ENCODE peak calls at places on chromosomes 4 and X, in four cellular contexts. H is trophoblast cell, F is IMR-90, C is mesenchymal stem cell. J is an unnamed sample.

GRCh38 chrX:132045456-132045855 is 22.4 kb downstream of the STK26 start:
- DNase-seq in H (no peak), C (peak), F (no peak), J (no peak)

GRCh38 chr4:152424980-152425379 is 110.9 kb downstream of the FBXW7 start:
- DNase-seq in H (no peak), C (no peak), F (no peak), J (no peak)

GRCh38 chr4:5045099-5045498 is 6.2 kb upstream of the STK32B start:
- DNase-seq in C (no peak), F (no peak), H (no peak), J (no peak)

GRCh38 chr4:18608910-18609525 is 587.5 kb upstream of the LCORL start:
- DNase-seq in C (no peak), H (peak), F (no peak), J (no peak)

GRCh38 chr4:168856312-168856711 is 153.7 kb downstream of the CBR4 start:
- DNase-seq in F (peak), C (peak), H (peak), J (no peak)

GRCh38 chr4:180377741-180378140 is 1865.5 kb upstream of the TENM3 start:
- DNase-seq in H (no peak), F (no peak), C (no peak), J (no peak)

GRCh38 chrX:48961585-48962091 is 4.2 kb upstream of the OTUD5 start:
- DNase-seq in F (peak), C (peak), H (no peak), J (no peak)

GRCh38 chr4:8586671-8587468 is 5.7 kb upstream of the CPZ start:
- DNase-seq in H (no peak), C (no peak), F (no peak), J (no peak)

GRCh38 chr4:163764569-163764968 is 270.1 kb downstream of the TMA16 start:
- DNase-seq in H (no peak), F (no peak), C (no peak), J (no peak)

GRCh38 chrX:4043951-4044350 is 330.5 kb upstream of the PRKX start:
- DNase-seq in H (no peak), C (no peak), F (no peak), J (no peak)

GRCh38 chr4:38857354-38858096 is 908 bp upstream of the TLR6 start:
- DNase-seq in F (peak), H (peak), C (peak), J (no peak)

GRCh38 chr4:63578383-63578782 is 830.9 kb downstream of the TECRL start:
- DNase-seq in H (no peak), C (no peak), F (no peak), J (no peak)

GRCh38 chr4:61199869-61200194 is 294 bp upstream of the ADGRL3 start:
- DNase-seq in C (no peak), H (no peak), F (no peak), J (peak)
- H3K4me3 ChIP-seq in C (no peak), H (peak), F (peak), J (peak)

GRCh38 chr4:1600811-1601532 is 83.1 kb downstream of the FAM53A start:
- DNase-seq in C (no peak), F (no peak), H (no peak), J (no peak)
- H3K14ac ChIP-seq in C (no peak), F (no peak), H (no peak), J (peak)

DNA sequence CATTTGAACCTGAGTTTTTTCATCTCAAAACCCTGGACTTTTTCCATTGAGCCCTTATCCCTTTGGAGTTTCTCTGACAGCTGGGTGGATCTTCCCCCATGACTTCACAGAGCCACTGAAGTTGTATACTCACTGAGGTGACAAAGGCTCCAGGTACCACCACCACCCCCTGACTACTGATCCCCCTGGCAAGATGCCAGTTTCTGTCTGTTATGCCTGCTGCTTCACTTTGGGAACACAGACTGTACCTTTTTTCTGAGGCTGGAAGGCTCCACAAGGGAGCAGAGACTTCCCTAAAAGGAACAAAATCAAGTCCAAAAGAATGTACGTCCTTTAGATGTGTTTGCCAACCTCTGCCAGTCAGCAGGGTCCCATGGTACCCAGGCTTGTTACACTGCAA is 160.3 kb upstream of the JADE1 start:
- DNase-seq in F (no peak), H (no peak), C (no peak), J (no peak)
- H4K91ac ChIP-seq in F (peak), H (peak), C (no peak), J (no peak)

GRCh38 chr4:174134361-174134760 is 149.1 kb downstream of the FBXO8 start:
- DNase-seq in F (no peak), C (no peak), H (no peak), J (no peak)
- H3K4me3 ChIP-seq in F (no peak), C (peak), H (no peak), J (no peak)

GRCh38 chr4:186723207-186724047 is at the start of gene FAT1:
- DNase-seq in F (peak), C (peak), H (peak), J (peak)
- H3K14ac ChIP-seq in F (peak), C (peak), H (peak), J (peak)

DNA sequence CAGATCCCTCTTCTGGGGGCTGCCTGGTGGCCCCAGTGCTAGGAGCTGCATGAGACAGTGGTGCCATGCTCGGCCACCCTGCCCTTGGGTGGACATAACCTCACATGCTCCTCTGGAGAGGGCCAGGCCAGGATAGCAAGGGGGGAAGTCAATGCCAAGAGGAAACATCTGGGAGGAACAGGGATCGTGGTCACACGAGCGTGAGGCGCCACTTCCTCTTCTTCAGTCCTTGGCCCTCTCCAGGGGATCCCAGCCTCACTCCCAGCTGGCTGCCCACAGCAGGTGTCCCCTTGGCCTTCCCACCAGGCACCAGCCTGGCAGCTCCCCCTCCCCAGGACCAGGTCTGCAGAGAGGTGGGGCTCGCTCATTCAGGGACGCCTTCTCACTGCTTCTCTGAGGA is 28.6 kb downstream of the TBC1D14 start:
- DNase-seq in H (no peak), C (no peak), F (no peak), J (no peak)
- H4K91ac ChIP-seq in H (peak), C (peak), F (peak), J (no peak)

GRCh38 chrX:54812306-54812705 is 4.8 kb downstream of the MAGED2 start:
- DNase-seq in F (no peak), H (no peak), C (no peak), J (no peak)

GRCh38 chrX:54808109-54808604 is 612 bp downstream of the MAGED2 start:
- DNase-seq in C (peak), H (no peak), F (no peak), J (peak)

GRCh38 chrX:54811301-54811885 is 3.8 kb downstream of the MAGED2 start:
- DNase-seq in H (no peak), F (no peak), C (no peak), J (no peak)

GRCh38 chrX:54808605-54809483 is 1.3 kb downstream of the MAGED2 start:
- DNase-seq in H (peak), F (peak), C (peak), J (peak)

GRCh38 chrX:54810532-54810931 is 3.0 kb downstream of the MAGED2 start:
- DNase-seq in F (no peak), H (no peak), C (no peak), J (no peak)
- H3K4me3 ChIP-seq in F (peak), H (no peak), C (peak), J (no peak)